ENCODE peak calls at places on chromosomes 3 and 15, in four cellular contexts. One of them, this sample, is unnamed.

GRCh38 chr15:92011611-92012367 is 158.3 kb downstream of the SLCO3A1 start:
- DNase-seq in stimulated activated CD4-positive, alpha-beta T cell treated with anti-CD3 and anti-CD28 coated beads, Interleukin-1b, Interleukin-23, amount 100 ng/mL, for 4 hours: peak; percentile 6
- DNase-seq in GM12865: no peak
- DNase-seq in aorta: peak; percentile 83
- DNase-seq in this sample: no peak

GRCh38 chr15:63463030-63463429 is 41.4 kb upstream of the USP3 start:
- DNase-seq in stimulated activated CD4-positive, alpha-beta T cell treated with anti-CD3 and anti-CD28 coated beads, Interleukin-1b, Interleukin-23, amount 100 ng/mL, for 4 hours: no peak
- DNase-seq in GM12865: no peak
- DNase-seq in aorta: no peak
- DNase-seq in this sample: no peak

GRCh38 chr3:119219069-119219468 is 21.6 kb downstream of the B4GALT4 start:
- DNase-seq in stimulated activated CD4-positive, alpha-beta T cell treated with anti-CD3 and anti-CD28 coated beads, Interleukin-1b, Interleukin-23, amount 100 ng/mL, for 4 hours: no peak
- DNase-seq in GM12865: peak; percentile 79
- DNase-seq in aorta: no peak
- DNase-seq in this sample: no peak

GRCh38 chr3:103991461-103992115 is 1375.1 kb upstream of the ALCAM start:
- DNase-seq in stimulated activated CD4-positive, alpha-beta T cell treated with anti-CD3 and anti-CD28 coated beads, Interleukin-1b, Interleukin-23, amount 100 ng/mL, for 4 hours: no peak
- DNase-seq in GM12865: peak; percentile 41
- DNase-seq in aorta: no peak
- DNase-seq in this sample: no peak

GRCh38 chr15:56732135-56732880 is 1.0 kb downstream of the ZNF280D start:
- DNase-seq in stimulated activated CD4-positive, alpha-beta T cell treated with anti-CD3 and anti-CD28 coated beads, Interleukin-1b, Interleukin-23, amount 100 ng/mL, for 4 hours: no peak
- DNase-seq in GM12865: peak; percentile 36
- DNase-seq in aorta: no peak
- DNase-seq in this sample: no peak

GRCh38 chr3:43417133-43417532 is 130.8 kb downstream of the SNRK start:
- DNase-seq in stimulated activated CD4-positive, alpha-beta T cell treated with anti-CD3 and anti-CD28 coated beads, Interleukin-1b, Interleukin-23, amount 100 ng/mL, for 4 hours: no peak
- DNase-seq in GM12865: no peak
- DNase-seq in aorta: no peak
- DNase-seq in this sample: no peak

GRCh38 chr15:89646416-89647141 is 8.7 kb downstream of the KIF7 start:
- DNase-seq in stimulated activated CD4-positive, alpha-beta T cell treated with anti-CD3 and anti-CD28 coated beads, Interleukin-1b, Interleukin-23, amount 100 ng/mL, for 4 hours: no peak
- DNase-seq in GM12865: no peak
- DNase-seq in aorta: no peak
- DNase-seq in this sample: no peak

GRCh38 chr15:67907175-67907723 is 67.4 kb upstream of the RNU6-1 start:
- DNase-seq in stimulated activated CD4-positive, alpha-beta T cell treated with anti-CD3 and anti-CD28 coated beads, Interleukin-1b, Interleukin-23, amount 100 ng/mL, for 4 hours: no peak
- DNase-seq in GM12865: no peak
- DNase-seq in aorta: no peak
- DNase-seq in this sample: no peak

GRCh38 chr3:144497452-144497851 is 525.8 kb downstream of the DIPK2A start:
- DNase-seq in stimulated activated CD4-positive, alpha-beta T cell treated with anti-CD3 and anti-CD28 coated beads, Interleukin-1b, Interleukin-23, amount 100 ng/mL, for 4 hours: no peak
- DNase-seq in GM12865: no peak
- DNase-seq in aorta: no peak
- DNase-seq in this sample: no peak

GRCh38 chr3:65432388-65433003 is 606.2 kb downstream of the MAGI1 start:
- DNase-seq in stimulated activated CD4-positive, alpha-beta T cell treated with anti-CD3 and anti-CD28 coated beads, Interleukin-1b, Interleukin-23, amount 100 ng/mL, for 4 hours: no peak
- DNase-seq in GM12865: no peak
- DNase-seq in aorta: no peak
- DNase-seq in this sample: no peak

GRCh38 chr15:68584704-68585573 is 6.1 kb downstream of the CORO2B start:
- DNase-seq in stimulated activated CD4-positive, alpha-beta T cell treated with anti-CD3 and anti-CD28 coated beads, Interleukin-1b, Interleukin-23, amount 100 ng/mL, for 4 hours: no peak
- DNase-seq in GM12865: no peak
- DNase-seq in aorta: peak; percentile 33
- DNase-seq in this sample: no peak

This sample was measured in stimulated activated CD8-positive, alpha-beta memory T cell treated with anti-CD3 and anti-CD28 coated beads, Interleukin-12 subunit alpha, Interleukin-12 subunit beta, amount 100 ng/mL, for 4 hours.